ENCODE peak calls at places on chromosomes 4 and X, in nine cellular contexts. G, N, V, Y, L, D, R, Q and I are unnamed samples. For H3K4me1, the result is how much of the 10 kb centered on the place peaks cover.

GRCh38 chr4:8558080-8558960 is 21.9 kb upstream of the GPR78 start:
- DNase-seq in G (no peak), N (no peak), V (no peak), Y (no peak), L (peak), D (no peak), R (no peak), Q (no peak), I (peak)

GRCh38 chr4:15293678-15294077 is 134.2 kb upstream of the C1QTNF7 start:
- DNase-seq in G (no peak), N (no peak), V (no peak), Y (no peak), L (no peak), D (no peak), R (no peak), Q (no peak), I (no peak)

GRCh38 chrX:132001127-132001526 is 22.0 kb upstream of the STK26 start:
- DNase-seq in G (no peak), N (no peak), V (no peak), Y (no peak), L (peak), D (no peak), R (no peak), Q (no peak), I (no peak)

GRCh38 chrX:107571296-107571998 is 56.9 kb upstream of the PRPS1 start:
- DNase-seq in G (no peak), N (no peak), V (no peak), Y (no peak), L (peak), D (no peak), R (no peak), Q (no peak), I (no peak)

GRCh38 chr4:28966982-28967381 is 1753.2 kb upstream of the PCDH7 start:
- DNase-seq in G (no peak), N (no peak), V (no peak), Y (no peak), L (peak), D (no peak), R (no peak), Q (no peak), I (no peak)

GRCh38 chrX:75893281-75893680 is 108.2 kb upstream of the MAGEE2 start:
- DNase-seq in G (no peak), N (no peak), V (no peak), Y (no peak), L (no peak), D (no peak), R (no peak), Q (no peak), I (no peak)

GRCh38 chr4:105637409-105638258 is 70.9 kb downstream of the INTS12 start:
- DNase-seq in G (peak), N (peak), V (peak), Y (peak), L (no peak), D (peak), R (no peak), Q (peak), I (peak)

GRCh38 chrX:50881028-50881427 is 29.5 kb upstream of the BMP15 start:
- DNase-seq in G (no peak), N (no peak), V (no peak), Y (no peak), L (peak), D (no peak), R (no peak), Q (no peak), I (no peak)

GRCh38 chr4:84497220-84497834 is 1.8 kb downstream of the NKX6-1 start:
- DNase-seq in G (no peak), N (no peak), V (peak), Y (no peak), L (no peak), D (no peak), R (no peak), Q (no peak), I (no peak)

GRCh38 chr4:55468724-55469123 is 73.0 kb downstream of the TMEM165 start:
- DNase-seq in G (no peak), N (no peak), V (no peak), Y (no peak), L (peak), D (no peak), R (no peak), Q (no peak), I (no peak)

GRCh38 chrX:53831662-53832635 is 145.4 kb upstream of the HUWE1 start:
- DNase-seq in G (peak), N (peak), V (peak), Y (no peak), L (peak), D (peak), R (no peak), Q (peak), I (no peak)

GRCh38 chr4:83320548-83320947 is 14.1 kb downstream of the HPSE start:
- DNase-seq in G (no peak), N (peak), V (no peak), Y (peak), L (peak), D (no peak), R (no peak), Q (no peak), I (peak)

GRCh38 chr4:110049951-110050925 is 137.6 kb downstream of the EGF start:
- DNase-seq in G (peak), N (peak), V (peak), Y (no peak), L (peak), D (peak), R (no peak), Q (peak), I (no peak)

GRCh38 chrX:154827624-154828408 is 6.6 kb downstream of the SMIM9 start:
- DNase-seq in G (no peak), N (no peak), V (no peak), Y (no peak), L (no peak), D (peak), R (no peak), Q (no peak), I (no peak)

GRCh38 chrX:19627533-19627932 is 112.2 kb upstream of the MAP3K15 start:
- DNase-seq in G (no peak), N (no peak), V (no peak), Y (no peak), L (peak), D (no peak), R (no peak), Q (no peak), I (no peak)

GRCh38 chrX:10833299-10834169 is 213.1 kb upstream of the MID1 start:
- DNase-seq in G (no peak), N (peak), V (peak), Y (peak), L (peak), D (no peak), R (peak), Q (peak), I (no peak)

GRCh38 chr4:48680848-48681568 is 99.1 kb downstream of the FRYL start:
- DNase-seq in G (no peak), N (no peak), V (no peak), Y (no peak), L (no peak), D (no peak), R (no peak), Q (no peak), I (no peak)

GRCh38 chrX:142251202-142251601 is 46.1 kb upstream of the MAGEC2 start:
- DNase-seq in G (no peak), N (no peak), V (no peak), Y (no peak), L (no peak), D (no peak), R (no peak), Q (no peak), I (no peak)

GRCh38 chr4:91681544-91681943 is 622.2 kb upstream of the GRID2 start:
- DNase-seq in G (no peak), N (no peak), V (peak), Y (no peak), L (peak), D (no peak), R (no peak), Q (no peak), I (no peak)

GRCh38 chr4:125020089-125021034 is 294.4 kb upstream of the FAT4 start:
- DNase-seq in G (no peak), N (no peak), V (no peak), Y (no peak), L (no peak), D (no peak), R (no peak), Q (no peak), I (no peak)
- H3K4me1 ChIP-seq in G (under half), N (under half), V (under half), Y (under half), L (under half), D (under half), R (under half), Q (under half), I (under half)

GRCh38 chr4:163330828-163331628 is 1.4 kb downstream of the NPY1R start:
- DNase-seq in G (no peak), N (no peak), V (no peak), Y (no peak), L (no peak), D (no peak), R (no peak), Q (no peak), I (no peak)
- H3K4me3 ChIP-seq in G (no peak), N (peak), V (peak), Y (no peak), L (peak), D (no peak), R (peak), Q (peak), I (peak)

DNA sequence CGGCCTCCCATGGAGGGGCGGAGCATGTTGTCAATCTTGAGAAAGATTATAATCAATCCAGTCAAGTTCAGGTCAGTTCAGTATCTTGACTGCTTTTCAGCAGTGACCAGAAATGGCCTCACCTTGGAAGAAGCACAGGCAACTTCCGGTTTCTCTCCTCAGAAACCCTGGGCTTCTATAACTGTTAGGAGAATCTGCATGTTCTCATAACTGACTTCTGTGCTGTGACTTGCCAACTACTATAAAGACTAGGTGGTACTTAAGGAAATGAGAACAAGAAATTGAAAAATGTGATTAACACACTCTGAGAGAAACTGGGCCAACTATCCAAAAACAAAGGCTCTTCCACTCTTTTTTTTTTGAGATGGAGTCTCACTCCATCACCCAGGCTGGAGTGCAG is 35.9 kb upstream of the TLR3 start:
- DNase-seq in G (no peak), N (no peak), V (no peak), Y (no peak), L (no peak), D (no peak), R (no peak), Q (no peak), I (no peak)
- H3K4me1 ChIP-seq in G (under half), N (under half), V (under half), Y (under half), L (under half), D (under half), R (under half), Q (under half), I (under half)

GRCh38 chr4:78938868-78939666 is at the start of gene PAQR3:
- DNase-seq in G (peak), N (peak), V (peak), Y (peak), L (peak), D (peak), R (peak), Q (peak), I (peak)
- H3K4me3 ChIP-seq in G (peak), N (peak), V (peak), Y (peak), L (peak), D (peak), R (peak), Q (peak), I (peak)

GRCh38 chr4:25061602-25062001 is 30.9 kb upstream of the LGI2 start:
- DNase-seq in G (no peak), N (no peak), V (no peak), Y (no peak), L (no peak), D (no peak), R (no peak), Q (no peak), I (no peak)
- H3K4me1 ChIP-seq in G (under half), N (under half), V (under half), Y (under half), L (under half), D (under half), R (under half), Q (under half), I (under half)

GRCh38 chr4:19776021-19776459 is 475.7 kb upstream of the SLIT2 start:
- DNase-seq in G (no peak), N (peak), V (peak), Y (no peak), L (peak), D (no peak), R (peak), Q (peak), I (no peak)

GRCh38 chr4:19774690-19775256 is 476.9 kb upstream of the SLIT2 start:
- DNase-seq in G (no peak), N (no peak), V (no peak), Y (no peak), L (peak), D (no peak), R (no peak), Q (no peak), I (no peak)

GRCh38 chr4:19776929-19777328 is 474.8 kb upstream of the SLIT2 start:
- DNase-seq in G (no peak), N (no peak), V (no peak), Y (no peak), L (peak), D (no peak), R (no peak), Q (no peak), I (no peak)

DNA sequence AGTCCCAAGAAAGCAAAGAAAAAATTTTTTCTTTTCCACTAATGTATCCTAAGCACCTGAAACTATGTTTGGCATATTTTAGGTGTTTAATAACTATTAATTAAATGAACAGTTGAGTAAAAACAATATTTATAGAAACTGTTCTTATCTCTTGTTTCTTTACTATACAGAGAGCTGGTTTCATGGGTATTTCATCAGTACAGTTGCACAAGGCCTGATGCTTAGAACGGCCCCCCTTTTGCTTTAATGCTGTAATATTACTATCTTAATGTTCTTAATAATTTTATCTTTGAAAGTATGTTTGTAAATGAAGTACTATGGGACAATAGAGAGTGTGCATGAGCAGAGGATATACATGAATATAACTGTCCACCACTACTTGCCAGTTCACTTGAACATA is 479.1 kb upstream of the SLIT2 start:
- DNase-seq in G (no peak), N (no peak), V (no peak), Y (no peak), L (no peak), D (no peak), R (no peak), Q (no peak), I (no peak)
- H3K4me3 ChIP-seq in G (no peak), N (no peak), V (no peak), Y (no peak), L (no peak), D (no peak), R (no peak), Q (no peak), I (no peak)